ENCODE peak calls at places on chromosome 18, in eight cellular contexts. U is stimulated activated CD4-positive, alpha-beta T cell treated with anti-CD3 and anti-CD28 coated beads, Interleukin-15, amount 100 ng/mL, for 24 hours; R is NCI-H2029; Y is left lung; D is M059J; Q is mucosa of gallbladder; Z is glutamatergic neuron; H is cardiac fibroblast. J is an unnamed sample.

GRCh38 chr18:50819027-50819726 is 639 bp downstream of the MRO start:
- DNase-seq in U (no peak), R (peak; percentile 16), Y (no peak), Q (peak; percentile 80), D (peak; percentile 15), Z (no peak), H (peak; percentile 52), J (peak; percentile 14)

GRCh38 chr18:44594779-44595467 is 85.8 kb upstream of the SETBP1 start:
- DNase-seq in H (peak; percentile 83), Y (no peak), D (peak; percentile 88), U (no peak), Z (no peak), R (no peak), Q (no peak), J (no peak)

GRCh38 chr18:26495267-26495666 is 53.1 kb downstream of the KCTD1 start:
- DNase-seq in Q (no peak), D (no peak), Z (no peak), Y (no peak), H (no peak), U (no peak), R (no peak), J (no peak)

GRCh38 chr18:6624271-6624670 is 105.2 kb upstream of the ARHGAP28 start:
- DNase-seq in Y (no peak), H (peak; percentile 83), R (no peak), D (peak; percentile 31), Q (no peak), Z (no peak), U (no peak), J (no peak)

GRCh38 chr18:45547910-45548309 is 67.4 kb upstream of the SLC14A2 start:
- DNase-seq in U (no peak), R (no peak), Z (no peak), D (no peak), Q (no peak), Y (no peak), H (no peak), J (no peak)

GRCh38 chr18:74427442-74428112 is 29.5 kb downstream of the DIPK1C start:
- DNase-seq in D (no peak), U (no peak), Y (no peak), Z (no peak), H (no peak), R (no peak), Q (no peak), J (no peak)

GRCh38 chr18:74451148-74451547 is 6.0 kb downstream of the DIPK1C start:
- DNase-seq in D (no peak), Z (no peak), U (no peak), H (no peak), R (no peak), Y (no peak), Q (no peak), J (no peak)

GRCh38 chr18:38966846-38967245 is 1401.2 kb upstream of the CELF4 start:
- DNase-seq in Q (no peak), U (no peak), D (peak; percentile 56), Y (no peak), Z (no peak), H (no peak), R (no peak), J (no peak)

GRCh38 chr18:10519366-10519765 is 6.5 kb upstream of the NAPG start:
- DNase-seq in Z (no peak), D (no peak), H (peak; percentile 28), Q (no peak), Y (no peak), U (no peak), R (no peak), J (no peak)

J was measured in uterus.